ENCODE peak calls at places on chromosomes 4 and X, in seven cellular contexts. One of them, this sample, is unnamed.

GRCh38 chr4:19623866-19624265 is 627.8 kb upstream of the SLIT2 start:
- DNase-seq in CD8-positive, alpha-beta T cell: no peak
- DNase-seq in sigmoid colon: no peak
- DNase-seq in brain microvascular endothelial cell: no peak
- DNase-seq in B cell: no peak
- DNase-seq in spleen: no peak
- DNase-seq in upper lobe of left lung: no peak
- DNase-seq in this sample: no peak

GRCh38 chr4:24795666-24796381 is 451 bp downstream of the SOD3 start:
- DNase-seq in spleen: no peak
- DNase-seq in B cell: no peak
- DNase-seq in CD8-positive, alpha-beta T cell: no peak
- DNase-seq in brain microvascular endothelial cell: no peak
- DNase-seq in upper lobe of left lung: no peak
- DNase-seq in sigmoid colon: no peak
- DNase-seq in this sample: no peak

GRCh38 chr4:113878718-113879117 is 100.7 kb downstream of the ARSJ start:
- DNase-seq in upper lobe of left lung: no peak
- DNase-seq in brain microvascular endothelial cell: peak
- DNase-seq in spleen: no peak
- DNase-seq in sigmoid colon: no peak
- DNase-seq in B cell: no peak
- DNase-seq in CD8-positive, alpha-beta T cell: no peak
- DNase-seq in this sample: peak

GRCh38 chr4:146273204-146273901 is 59.0 kb downstream of the REELD1 start:
- DNase-seq in B cell: no peak
- DNase-seq in upper lobe of left lung: no peak
- DNase-seq in CD8-positive, alpha-beta T cell: no peak
- DNase-seq in sigmoid colon: no peak
- DNase-seq in spleen: no peak
- DNase-seq in brain microvascular endothelial cell: no peak
- DNase-seq in this sample: no peak

GRCh38 chrX:100447563-100448397 is 37.7 kb upstream of the PCDH19 start:
- DNase-seq in B cell: peak
- DNase-seq in sigmoid colon: no peak
- DNase-seq in CD8-positive, alpha-beta T cell: no peak
- DNase-seq in brain microvascular endothelial cell: peak
- DNase-seq in spleen: no peak
- DNase-seq in upper lobe of left lung: peak
- DNase-seq in this sample: peak

GRCh38 chr4:80367737-80368136 is 32.2 kb downstream of the CFAP299 start:
- DNase-seq in brain microvascular endothelial cell: no peak
- DNase-seq in CD8-positive, alpha-beta T cell: no peak
- DNase-seq in B cell: no peak
- DNase-seq in sigmoid colon: no peak
- DNase-seq in upper lobe of left lung: no peak
- DNase-seq in spleen: no peak
- DNase-seq in this sample: no peak

GRCh38 chr4:87258677-87259076 is 38.3 kb upstream of the KLHL8 start:
- DNase-seq in spleen: no peak
- DNase-seq in B cell: no peak
- DNase-seq in sigmoid colon: no peak
- DNase-seq in brain microvascular endothelial cell: no peak
- DNase-seq in CD8-positive, alpha-beta T cell: no peak
- DNase-seq in upper lobe of left lung: no peak
- DNase-seq in this sample: no peak

GRCh38 chrX:126994011-126994410 is 174.5 kb downstream of the PRR32 start:
- DNase-seq in upper lobe of left lung: no peak
- DNase-seq in CD8-positive, alpha-beta T cell: no peak
- DNase-seq in B cell: no peak
- DNase-seq in brain microvascular endothelial cell: no peak
- DNase-seq in sigmoid colon: no peak
- DNase-seq in spleen: no peak
- DNase-seq in this sample: no peak

GRCh38 chr4:93791570-93792195 is 36.9 kb upstream of the ATOH1 start:
- DNase-seq in spleen: no peak
- DNase-seq in B cell: no peak
- DNase-seq in brain microvascular endothelial cell: peak
- DNase-seq in upper lobe of left lung: peak
- DNase-seq in CD8-positive, alpha-beta T cell: no peak
- DNase-seq in sigmoid colon: no peak
- DNase-seq in this sample: peak

GRCh38 chr4:169128902-169129301 is 118.8 kb upstream of the CBR4 start:
- DNase-seq in CD8-positive, alpha-beta T cell: no peak
- DNase-seq in sigmoid colon: no peak
- DNase-seq in brain microvascular endothelial cell: no peak
- DNase-seq in upper lobe of left lung: no peak
- DNase-seq in B cell: no peak
- DNase-seq in spleen: no peak
- DNase-seq in this sample: no peak

GRCh38 chrX:156001667-156002021 is 4.1 kb downstream of the IL9R start:
- DNase-seq in sigmoid colon: no peak
- DNase-seq in brain microvascular endothelial cell: no peak
- DNase-seq in spleen: no peak
- DNase-seq in B cell: no peak
- DNase-seq in CD8-positive, alpha-beta T cell: no peak
- DNase-seq in upper lobe of left lung: no peak
- DNase-seq in this sample: no peak

GRCh38 chrX:10041383-10041782 is 74.2 kb downstream of the CLDN34 start:
- DNase-seq in sigmoid colon: no peak
- DNase-seq in upper lobe of left lung: no peak
- DNase-seq in spleen: no peak
- DNase-seq in CD8-positive, alpha-beta T cell: no peak
- DNase-seq in B cell: no peak
- DNase-seq in brain microvascular endothelial cell: no peak
- DNase-seq in this sample: no peak

GRCh38 chr4:41567186-41567585 is 29.2 kb downstream of the LIMCH1 start:
- DNase-seq in sigmoid colon: no peak
- DNase-seq in CD8-positive, alpha-beta T cell: no peak
- DNase-seq in upper lobe of left lung: no peak
- DNase-seq in spleen: no peak
- DNase-seq in B cell: no peak
- DNase-seq in brain microvascular endothelial cell: no peak
- DNase-seq in this sample: no peak

GRCh38 chr4:161642708-161643107 is 521.1 kb downstream of the FSTL5 start:
- DNase-seq in sigmoid colon: no peak
- DNase-seq in brain microvascular endothelial cell: no peak
- DNase-seq in upper lobe of left lung: no peak
- DNase-seq in spleen: no peak
- DNase-seq in CD8-positive, alpha-beta T cell: no peak
- DNase-seq in B cell: no peak
- DNase-seq in this sample: no peak

GRCh38 chr4:108169639-108170038 is 907 bp upstream of the LEF1 start:
- DNase-seq in upper lobe of left lung: no peak
- DNase-seq in brain microvascular endothelial cell: no peak
- DNase-seq in spleen: no peak
- DNase-seq in CD8-positive, alpha-beta T cell: no peak
- DNase-seq in sigmoid colon: no peak
- DNase-seq in B cell: no peak
- DNase-seq in this sample: no peak

GRCh38 chrX:115467961-115468360 is 93.0 kb upstream of the PLS3 start:
- DNase-seq in upper lobe of left lung: no peak
- DNase-seq in B cell: no peak
- DNase-seq in CD8-positive, alpha-beta T cell: no peak
- DNase-seq in spleen: no peak
- DNase-seq in brain microvascular endothelial cell: no peak
- DNase-seq in sigmoid colon: no peak
- DNase-seq in this sample: no peak

GRCh38 chr4:117847849-117848248 is 186.4 kb upstream of the NDST3 start:
- DNase-seq in CD8-positive, alpha-beta T cell: no peak
- DNase-seq in upper lobe of left lung: no peak
- DNase-seq in spleen: no peak
- DNase-seq in sigmoid colon: no peak
- DNase-seq in brain microvascular endothelial cell: no peak
- DNase-seq in B cell: no peak
- DNase-seq in this sample: no peak

GRCh38 chr4:53362093-53362492 is 3.8 kb downstream of the SCFD2 start:
- DNase-seq in spleen: no peak
- DNase-seq in sigmoid colon: no peak
- DNase-seq in B cell: no peak
- DNase-seq in upper lobe of left lung: no peak
- DNase-seq in brain microvascular endothelial cell: no peak
- DNase-seq in CD8-positive, alpha-beta T cell: no peak
- DNase-seq in this sample: no peak

GRCh38 chr4:63831590-63831989 is 577.7 kb downstream of the TECRL start:
- DNase-seq in CD8-positive, alpha-beta T cell: no peak
- DNase-seq in brain microvascular endothelial cell: no peak
- DNase-seq in B cell: no peak
- DNase-seq in spleen: no peak
- DNase-seq in upper lobe of left lung: no peak
- DNase-seq in sigmoid colon: no peak
- DNase-seq in this sample: no peak

DNA sequence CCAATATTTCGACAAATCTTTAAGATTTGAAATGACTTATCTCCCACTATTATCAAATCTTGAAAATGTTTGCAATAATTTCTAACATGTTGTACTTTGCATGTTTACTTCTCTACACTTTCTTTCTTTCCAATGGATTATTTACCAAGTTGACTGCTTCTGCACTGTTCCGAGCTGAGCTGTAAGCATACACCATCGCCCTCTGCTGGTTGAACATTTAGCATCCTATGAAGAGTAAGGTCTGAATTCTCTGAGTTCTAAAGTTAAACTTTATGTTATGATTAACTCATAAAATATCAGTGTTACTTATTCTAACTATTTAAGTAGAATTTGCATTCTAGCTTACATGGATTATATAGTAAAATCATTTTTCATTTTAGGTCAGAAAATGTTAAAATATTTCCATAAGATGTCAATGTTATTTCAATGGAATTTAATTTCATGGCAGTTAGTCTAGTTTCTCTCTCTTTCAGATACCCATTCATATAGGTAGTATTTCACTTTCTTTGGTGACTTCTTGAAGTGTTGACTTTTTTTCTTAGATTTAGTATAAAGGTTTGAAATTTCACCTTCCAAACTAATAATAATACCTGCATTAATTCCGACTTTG is 137.4 kb downstream of the DKK2 start:
- DNase-seq in spleen: no peak
- DNase-seq in CD8-positive, alpha-beta T cell: no peak
- DNase-seq in brain microvascular endothelial cell: peak
- DNase-seq in upper lobe of left lung: peak
- DNase-seq in sigmoid colon: no peak
- DNase-seq in B cell: no peak
- DNase-seq in this sample: peak
- TF ChIP-seq CTCF in spleen: peak
- TF ChIP-seq CTCF in CD8-positive, alpha-beta T cell: no peak
- TF ChIP-seq CTCF in brain microvascular endothelial cell: peak
- TF ChIP-seq CTCF in upper lobe of left lung: peak
- TF ChIP-seq CTCF in sigmoid colon: peak
- TF ChIP-seq CTCF in B cell: peak
- TF ChIP-seq CTCF in this sample: peak

GRCh38 chr4:183362916-183363542 is 40.8 kb upstream of the CLDN24 start:
- DNase-seq in spleen: peak
- DNase-seq in B cell: no peak
- DNase-seq in sigmoid colon: no peak
- DNase-seq in CD8-positive, alpha-beta T cell: no peak
- DNase-seq in brain microvascular endothelial cell: peak
- DNase-seq in upper lobe of left lung: no peak
- DNase-seq in this sample: no peak
- TF ChIP-seq CTCF in spleen: no peak
- TF ChIP-seq CTCF in B cell: no peak
- TF ChIP-seq CTCF in sigmoid colon: no peak
- TF ChIP-seq CTCF in CD8-positive, alpha-beta T cell: no peak
- TF ChIP-seq CTCF in brain microvascular endothelial cell: peak
- TF ChIP-seq CTCF in upper lobe of left lung: no peak
- TF ChIP-seq CTCF in this sample: peak

GRCh38 chr4:91965166-91965565 is 338.6 kb upstream of the GRID2 start:
- DNase-seq in spleen: no peak
- DNase-seq in upper lobe of left lung: no peak
- DNase-seq in brain microvascular endothelial cell: no peak
- DNase-seq in CD8-positive, alpha-beta T cell: no peak
- DNase-seq in sigmoid colon: no peak
- DNase-seq in B cell: no peak
- DNase-seq in this sample: no peak
- TF ChIP-seq CTCF in spleen: no peak
- TF ChIP-seq CTCF in upper lobe of left lung: no peak
- TF ChIP-seq CTCF in brain microvascular endothelial cell: no peak
- TF ChIP-seq CTCF in CD8-positive, alpha-beta T cell: no peak
- TF ChIP-seq CTCF in sigmoid colon: no peak
- TF ChIP-seq CTCF in B cell: no peak
- TF ChIP-seq CTCF in this sample: peak

GRCh38 chrX:140123446-140123845 is 158.1 kb upstream of the CXorf66 start:
- DNase-seq in CD8-positive, alpha-beta T cell: no peak
- DNase-seq in spleen: no peak
- DNase-seq in upper lobe of left lung: no peak
- DNase-seq in sigmoid colon: no peak
- DNase-seq in B cell: no peak
- DNase-seq in brain microvascular endothelial cell: no peak
- DNase-seq in this sample: no peak
- TF ChIP-seq CTCF in CD8-positive, alpha-beta T cell: no peak
- TF ChIP-seq CTCF in spleen: no peak
- TF ChIP-seq CTCF in upper lobe of left lung: no peak
- TF ChIP-seq CTCF in sigmoid colon: no peak
- TF ChIP-seq CTCF in B cell: no peak
- TF ChIP-seq CTCF in brain microvascular endothelial cell: peak
- TF ChIP-seq CTCF in this sample: peak